ENCODE peak calls at places on chromosomes 6 and 20, in nine cellular contexts. S is SK-N-SH, D is ovary, X is transverse colon, K is tibial nerve, P is H1, O is suprapubic skin, C is A549, G is HepG2. B is an unnamed sample.

GRCh38 chr6:39281312-39281980 is 32.8 kb downstream of the KCNK17 start:
- DNase-seq in S (no peak), D (no peak), X (peak), K (no peak), P (no peak), O (no peak), C (no peak), G (no peak), B (no peak)

GRCh38 chr20:51447097-51447764 is 95.3 kb downstream of the NFATC2 start:
- DNase-seq in S (no peak), D (peak), X (peak), K (peak), P (no peak), O (peak), C (peak), G (peak), B (no peak)

GRCh38 chr6:137094411-137095008 is 49.7 kb upstream of the IL20RA start:
- DNase-seq in S (peak), D (peak), X (peak), K (peak), P (no peak), O (no peak), C (peak), G (peak), B (peak)

GRCh38 chr20:58973179-58973578 is 7.9 kb upstream of the NELFCD start:
- DNase-seq in S (no peak), D (no peak), X (no peak), K (no peak), P (no peak), O (peak), C (no peak), G (no peak), B (no peak)

GRCh38 chr6:53691252-53691651 is 25.7 kb upstream of the KLHL31 start:
- DNase-seq in S (no peak), D (no peak), X (no peak), K (no peak), P (no peak), O (no peak), C (no peak), G (no peak), B (no peak)

GRCh38 chr20:18916886-18917785 is 103.6 kb downstream of the SCP2D1 start:
- DNase-seq in S (no peak), D (no peak), X (no peak), K (no peak), P (no peak), O (no peak), C (no peak), G (no peak), B (no peak)

GRCh38 chr20:36333841-36334240 is 27.7 kb downstream of the DLGAP4 start:
- DNase-seq in S (no peak), D (no peak), X (no peak), K (no peak), P (no peak), O (no peak), C (no peak), G (no peak), B (peak)

GRCh38 chr6:158808442-158808833 is 10.7 kb downstream of the EZR start:
- DNase-seq in S (no peak), D (no peak), X (no peak), K (no peak), P (no peak), O (no peak), C (no peak), G (no peak), B (peak)

GRCh38 chr6:14730654-14731053 is 515.2 kb upstream of the JARID2 start:
- DNase-seq in S (no peak), D (no peak), X (no peak), K (no peak), P (no peak), O (no peak), C (no peak), G (no peak), B (no peak)

GRCh38 chr6:155201461-155202226 is 62.2 kb upstream of the CLDN20 start:
- DNase-seq in S (no peak), D (no peak), X (no peak), K (no peak), P (no peak), O (no peak), C (peak), G (no peak), B (no peak)

GRCh38 chr6:16731503-16732018 is 29.7 kb downstream of the ATXN1 start:
- DNase-seq in S (no peak), D (no peak), X (no peak), K (no peak), P (no peak), O (no peak), C (no peak), G (no peak), B (no peak)

GRCh38 chr20:49955167-49955566 is 19.0 kb downstream of the RNF114 start:
- DNase-seq in S (no peak), D (no peak), X (no peak), K (no peak), P (no peak), O (no peak), C (no peak), G (no peak), B (no peak)

GRCh38 chr6:107290491-107290890 is 168.9 kb downstream of the PDSS2 start:
- DNase-seq in S (no peak), D (no peak), X (no peak), K (no peak), P (no peak), O (no peak), C (no peak), G (no peak), B (no peak)

GRCh38 chr6:134183844-134184243 is 131.4 kb upstream of the SLC2A12 start:
- DNase-seq in S (no peak), D (no peak), X (no peak), K (no peak), P (no peak), O (no peak), C (no peak), G (no peak), B (peak)

GRCh38 chr20:37443596-37443995 is 77.5 kb upstream of the NNAT start:
- DNase-seq in S (no peak), D (no peak), X (no peak), K (no peak), P (no peak), O (no peak), C (no peak), G (no peak), B (no peak)

GRCh38 chr6:7505196-7505699 is 36.2 kb upstream of the DSP start:
- DNase-seq in S (peak), D (no peak), X (peak), K (no peak), P (peak), O (no peak), C (peak), G (peak), B (peak)

GRCh38 chr20:14481863-14482262 is 144.5 kb upstream of the FLRT3 start:
- DNase-seq in S (no peak), D (no peak), X (no peak), K (no peak), P (no peak), O (no peak), C (no peak), G (no peak), B (no peak)

GRCh38 chr6:90893385-90893784 is 306.5 kb upstream of the MAP3K7 start:
- DNase-seq in S (no peak), D (no peak), X (no peak), K (no peak), P (no peak), O (no peak), C (no peak), G (no peak), B (no peak)

GRCh38 chr6:35343092-35343834 is 905 bp downstream of the PPARD start:
- DNase-seq in S (peak), D (peak), X (peak), K (peak), P (no peak), O (no peak), C (no peak), G (no peak), B (peak)

GRCh38 chr6:53734473-53735299 is 60.1 kb upstream of the LRRC1 start:
- DNase-seq in S (peak), D (no peak), X (peak), K (no peak), P (peak), O (no peak), C (peak), G (peak), B (peak)

GRCh38 chr6:144595266-144595665 is 310.1 kb downstream of the UTRN start:
- DNase-seq in S (no peak), D (no peak), X (no peak), K (no peak), P (no peak), O (no peak), C (no peak), G (no peak), B (no peak)

GRCh38 chr6:44529506-44529905 is 142.0 kb downstream of the CDC5L start:
- DNase-seq in S (no peak), D (no peak), X (no peak), K (no peak), P (no peak), O (no peak), C (no peak), G (no peak), B (no peak)

DNA sequence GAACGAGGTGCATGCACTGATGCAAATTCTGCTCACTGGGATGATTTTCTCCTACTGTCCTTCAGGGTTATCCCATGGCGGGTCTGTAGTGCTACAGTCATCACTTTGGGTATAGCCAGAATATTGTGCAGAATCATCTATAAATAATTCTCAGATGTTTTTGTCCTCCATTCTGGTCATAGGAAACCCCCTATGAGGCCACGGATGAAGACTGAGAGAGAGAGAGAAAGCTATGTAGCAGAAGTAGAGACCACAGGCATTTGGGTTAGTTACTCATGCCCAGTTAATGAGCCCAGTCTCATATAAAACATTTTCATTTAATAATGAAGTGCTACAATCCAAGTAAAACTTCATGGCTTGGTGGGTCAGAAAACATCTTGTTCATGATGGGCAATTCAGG is 145.1 kb upstream of the PLN start:
- DNase-seq in S (no peak), D (no peak), X (no peak), K (no peak), P (no peak), O (no peak), C (no peak), G (no peak), B (no peak)
- TF ChIP-seq EP300 in S (no peak), D (no peak), X (no peak), K (no peak), P (no peak), O (no peak), C (no peak), G (no peak), B (no peak)

GRCh38 chr6:160996316-160996715 is 4.7 kb downstream of the MAP3K4 start:
- DNase-seq in S (no peak), D (no peak), X (no peak), K (no peak), P (no peak), O (no peak), C (no peak), G (no peak), B (no peak)
- TF ChIP-seq EP300 in S (no peak), D (no peak), X (no peak), K (no peak), P (no peak), O (no peak), C (no peak), G (no peak), B (no peak)

DNA sequence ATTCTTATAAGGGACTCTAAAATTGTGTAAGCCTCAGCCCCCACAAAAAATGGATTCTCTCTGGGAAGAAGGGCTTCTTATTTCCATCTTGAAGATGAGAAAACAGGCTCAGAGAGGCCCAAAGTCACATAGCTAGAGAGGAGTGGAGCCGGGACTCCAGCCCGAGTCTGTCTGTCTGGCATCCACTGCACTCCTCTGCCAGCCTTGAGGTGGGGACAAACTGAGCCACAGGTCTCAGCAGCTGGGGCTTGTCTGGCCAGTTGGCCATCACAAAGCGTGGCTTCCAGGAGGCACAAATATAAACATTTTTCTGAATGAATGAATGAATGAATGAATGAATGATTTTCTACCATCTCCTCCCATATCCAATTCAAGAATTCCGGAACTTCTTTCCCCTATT is 42.9 kb upstream of the EYA2 start:
- DNase-seq in S (no peak), D (no peak), X (no peak), K (no peak), P (no peak), O (no peak), C (no peak), G (no peak), B (no peak)
- TF ChIP-seq EP300 in S (no peak), D (no peak), X (no peak), K (no peak), P (no peak), O (no peak), C (no peak), G (no peak), B (no peak)

GRCh38 chr20:62990306-62990825 is 16.4 kb downstream of the BHLHE23 start:
- DNase-seq in S (no peak), D (no peak), X (no peak), K (no peak), P (no peak), O (no peak), C (no peak), G (no peak), B (no peak)

GRCh38 chr20:62991863-62992262 is 14.9 kb downstream of the BHLHE23 start:
- DNase-seq in S (no peak), D (no peak), X (no peak), K (no peak), P (no peak), O (no peak), C (no peak), G (no peak), B (no peak)

GRCh38 chr20:62987114-62987513 is 19.6 kb downstream of the BHLHE23 start:
- DNase-seq in S (no peak), D (no peak), X (no peak), K (no peak), P (no peak), O (no peak), C (no peak), G (no peak), B (no peak)

GRCh38 chr20:62991196-62991807 is 15.5 kb downstream of the BHLHE23 start:
- DNase-seq in S (no peak), D (no peak), X (no peak), K (no peak), P (no peak), O (no peak), C (no peak), G (no peak), B (no peak)

GRCh38 chr20:62989201-62989601 is 17.6 kb downstream of the BHLHE23 start:
- DNase-seq in S (no peak), D (no peak), X (no peak), K (no peak), P (no peak), O (no peak), C (no peak), G (no peak), B (no peak)
- TF ChIP-seq EP300 in S (no peak), D (no peak), X (no peak), K (no peak), P (no peak), O (no peak), C (no peak), G (no peak), B (no peak)

DNA sequence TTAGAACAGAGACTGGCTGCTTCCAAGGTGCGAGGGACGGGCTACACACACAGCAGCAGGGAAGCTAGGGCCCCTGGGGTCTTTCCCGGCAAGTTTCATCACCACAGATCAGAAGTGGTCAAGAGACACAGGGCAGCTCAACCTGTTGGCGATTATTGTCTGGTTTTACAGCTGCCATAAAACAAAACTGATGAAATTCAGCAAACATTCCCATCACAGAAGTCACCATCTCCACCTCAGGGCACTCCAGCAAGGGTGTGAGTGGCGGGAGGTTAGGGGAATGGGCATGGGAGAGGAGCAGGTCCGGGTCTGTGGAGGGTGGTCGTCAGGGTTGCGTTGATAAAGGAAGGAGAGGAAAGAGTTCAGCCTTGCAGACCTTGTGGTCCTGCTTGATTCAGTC is 91.0 kb downstream of the PXDC1 start:
- DNase-seq in S (no peak), D (no peak), X (no peak), K (no peak), P (no peak), O (no peak), C (no peak), G (no peak), B (no peak)
- TF ChIP-seq EP300 in S (no peak), D (no peak), X (no peak), K (no peak), P (no peak), O (no peak), C (no peak), G (no peak), B (no peak)

DNA sequence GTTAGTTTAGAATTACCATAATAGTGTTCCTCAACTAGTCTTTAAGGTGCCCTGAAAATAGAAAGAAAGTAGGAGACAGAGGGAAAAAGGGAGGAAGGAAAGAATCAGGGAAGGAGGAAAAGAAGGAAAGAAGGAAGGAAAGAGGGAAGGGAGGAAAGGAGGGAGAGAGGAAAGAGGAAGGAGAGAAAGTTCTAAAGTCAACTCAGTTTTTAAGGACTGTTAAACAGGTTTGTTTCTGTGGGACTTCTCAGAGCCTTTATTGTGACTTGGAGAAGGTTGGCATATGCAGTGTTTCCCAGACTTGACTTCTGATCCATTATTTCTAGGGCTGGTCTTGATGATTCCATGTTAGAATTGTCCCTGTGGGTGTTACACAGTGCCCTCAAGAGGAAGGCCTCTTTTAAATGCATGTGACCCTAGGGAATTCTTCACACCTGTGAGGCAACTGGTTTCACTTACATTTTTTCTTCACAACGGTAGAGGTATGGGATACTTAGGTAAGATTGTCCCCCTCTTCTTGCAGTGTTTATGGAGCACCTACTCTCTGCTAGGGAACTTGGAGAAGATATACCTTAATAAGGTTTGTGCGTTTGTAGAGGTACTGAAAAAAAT is 132.7 kb upstream of the GMDS start:
- DNase-seq in S (no peak), D (no peak), X (no peak), K (no peak), P (no peak), O (no peak), C (no peak), G (no peak), B (no peak)
- TF ChIP-seq EP300 in S (no peak), D (no peak), X (no peak), K (no peak), P (no peak), O (no peak), C (no peak), G (no peak), B (no peak)

GRCh38 chr6:38155576-38156204 is 336.2 kb downstream of the ZFAND3 start:
- DNase-seq in S (no peak), D (no peak), X (no peak), K (no peak), P (no peak), O (peak), C (no peak), G (no peak), B (no peak)

GRCh38 chr6:38153946-38154345 is 334.4 kb downstream of the ZFAND3 start:
- DNase-seq in S (no peak), D (no peak), X (no peak), K (no peak), P (no peak), O (peak), C (no peak), G (no peak), B (no peak)

GRCh38 chr6:38155144-38155543 is 335.6 kb downstream of the ZFAND3 start:
- DNase-seq in S (no peak), D (no peak), X (no peak), K (no peak), P (no peak), O (peak), C (peak), G (peak), B (no peak)

GRCh38 chr6:38153511-38153910 is 334.0 kb downstream of the ZFAND3 start:
- DNase-seq in S (no peak), D (no peak), X (no peak), K (no peak), P (no peak), O (peak), C (no peak), G (no peak), B (no peak)

DNA sequence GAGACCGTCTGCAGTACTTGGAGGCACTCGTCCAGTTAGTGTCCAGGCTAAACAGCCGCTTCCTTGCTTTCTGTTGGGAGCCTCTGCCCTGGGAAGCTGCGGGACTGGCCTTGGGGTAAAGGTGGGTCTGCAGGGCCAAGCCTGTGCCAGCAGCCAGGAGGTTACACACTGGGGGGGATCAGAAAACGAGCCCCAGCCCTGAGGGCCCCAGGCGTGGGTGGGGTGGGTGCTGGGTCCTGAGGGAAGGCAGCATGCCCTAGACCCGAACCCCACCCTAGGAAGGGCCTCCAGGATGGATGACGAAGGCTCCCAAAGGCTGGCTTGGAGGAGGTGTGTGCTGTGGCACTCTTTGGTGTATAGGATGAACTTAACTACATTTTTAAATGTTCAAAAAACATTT is 335.2 kb downstream of the ZFAND3 start:
- DNase-seq in S (no peak), D (no peak), X (no peak), K (no peak), P (no peak), O (peak), C (no peak), G (no peak), B (no peak)
- TF ChIP-seq EP300 in S (no peak), D (no peak), X (no peak), K (no peak), P (no peak), O (no peak), C (no peak), G (no peak), B (no peak)

B was measured in stomach.